ENCODE peak calls at places on chromosomes 6 and 20, in seven cellular contexts. A, D, N, B, Y, T and Z are unnamed samples.

GRCh38 chr6:154638369-154638768 is 94.8 kb upstream of the SCAF8 start:
- DNase-seq in D (no peak), N (no peak), A (no peak), T (peak; percentile 51), Y (no peak), B (peak; percentile 33), Z (peak; percentile 44)

GRCh38 chr6:128492386-128492785 is 28.0 kb downstream of the PTPRK start:
- DNase-seq in Y (no peak), T (peak; percentile 81), D (no peak), N (no peak), B (peak; percentile 90), A (no peak), Z (no peak)

GRCh38 chr6:38354905-38355304 is 284.8 kb downstream of the BTBD9 start:
- DNase-seq in N (no peak), T (no peak), B (no peak), D (no peak), A (peak; percentile 2), Y (no peak), Z (no peak)

GRCh38 chr6:112372213-112372806 is 25.2 kb downstream of the RFPL4B start:
- DNase-seq in A (peak; percentile 49), Y (peak; percentile 53), D (peak; percentile 1), N (no peak), T (peak; percentile 47), B (peak; percentile 46), Z (peak; percentile 62)

GRCh38 chr6:75436869-75437268 is 56.7 kb downstream of the FILIP1 start:
- DNase-seq in A (peak; percentile 43), B (no peak), D (no peak), T (no peak), N (no peak), Y (peak; percentile 35), Z (peak; percentile 53)

GRCh38 chr20:47349365-47350180 is 6.9 kb downstream of the ZMYND8 start:
- DNase-seq in T (peak; percentile 65), B (peak; percentile 51), D (no peak), Y (no peak), A (no peak), N (no peak), Z (peak; percentile 79)

GRCh38 chr6:50822078-50822476 is 3.4 kb downstream of the TFAP2B start:
- DNase-seq in A (no peak), N (no peak), T (no peak), Y (no peak), B (no peak), D (no peak), Z (no peak)

GRCh38 chr20:43404880-43405279 is 52.8 kb upstream of the SRSF6 start:
- DNase-seq in B (no peak), N (no peak), A (peak; percentile 27), Y (no peak), D (peak; percentile 2), T (no peak), Z (peak; percentile 21)

GRCh38 chr6:95280690-95281273 is 296.6 kb upstream of the MANEA start:
- DNase-seq in A (peak; percentile 62), Y (peak; percentile 15), B (peak; percentile 36), T (peak; percentile 4), N (no peak), D (peak; percentile 10), Z (peak; percentile 2)

GRCh38 chr20:50436696-50437095 is 73.5 kb upstream of the PTPN1 start:
- DNase-seq in B (no peak), D (no peak), T (no peak), Y (no peak), N (no peak), A (no peak), Z (no peak)

GRCh38 chr6:36771145-36771544 is 68.1 kb downstream of the CPNE5 start:
- DNase-seq in A (no peak), Y (no peak), B (no peak), N (no peak), T (no peak), D (no peak), Z (no peak)

GRCh38 chr20:2006452-2007381 is 12.9 kb upstream of the PDYN start:
- DNase-seq in N (no peak), A (peak; percentile 79), B (peak; percentile 30), T (peak; percentile 23), Y (peak; percentile 56), D (peak; percentile 52), Z (peak; percentile 75)

GRCh38 chr20:59165794-59166709 is 2.4 kb downstream of the ZNF831 start:
- DNase-seq in N (no peak), B (no peak), Y (no peak), D (peak; percentile 38), T (no peak), A (no peak), Z (no peak)

GRCh38 chr20:46539113-46539512 is 11.3 kb downstream of the OCSTAMP start:
- DNase-seq in B (no peak), D (no peak), T (no peak), N (no peak), Y (no peak), A (no peak), Z (no peak)

GRCh38 chr6:45689926-45690615 is 312.3 kb upstream of the SUPT3H start:
- DNase-seq in Y (no peak), N (no peak), B (no peak), D (no peak), T (no peak), A (peak; percentile 31), Z (no peak)

GRCh38 chr6:168377481-168377850 is 57.9 kb upstream of the DACT2 start:
- DNase-seq in D (no peak), A (peak; percentile 66), T (no peak), B (no peak), N (no peak), Y (peak; percentile 51), Z (peak; percentile 13)

GRCh38 chr6:29746050-29746449 is 22.8 kb downstream of the HLA-F start:
- DNase-seq in B (no peak), Y (no peak), D (no peak), T (no peak), N (no peak), A (no peak), Z (no peak)

GRCh38 chr6:29747688-29748250 is 24.5 kb downstream of the HLA-F start:
- DNase-seq in T (no peak), A (no peak), D (no peak), B (no peak), N (no peak), Y (no peak), Z (no peak)

GRCh38 chr6:29745386-29745785 is 22.2 kb downstream of the HLA-F start:
- DNase-seq in A (no peak), D (no peak), T (no peak), Y (no peak), N (no peak), B (no peak), Z (no peak)

GRCh38 chr6:29748391-29749352 is 25.4 kb downstream of the HLA-F start:
- DNase-seq in B (peak; percentile 59), Y (peak; percentile 84), N (peak; percentile 96), A (peak; percentile 86), T (peak; percentile 60), D (peak; percentile 88), Z (peak; percentile 83)

GRCh38 chr6:29746846-29747687 is 23.8 kb downstream of the HLA-F start:
- DNase-seq in B (no peak), A (no peak), T (no peak), Y (no peak), D (no peak), N (no peak), Z (no peak)
- H3K4me3 ChIP-seq in B (no peak overlapping the region), A (no peak overlapping the region), T (no peak overlapping the region), Y (no peak overlapping the region), D (no peak overlapping the region), N (no peak overlapping the region), Z (no peak overlapping the region)

GRCh38 chr20:6162239-6162638 is 39.4 kb upstream of the FERMT1 start:
- DNase-seq in T (peak; percentile 43), B (no peak), Y (peak; percentile 74), D (no peak), A (peak; percentile 86), N (peak; percentile 34), Z (peak; percentile 77)

GRCh38 chr20:6160736-6161135 is 37.9 kb upstream of the FERMT1 start:
- DNase-seq in B (no peak), Y (no peak), N (no peak), A (no peak), D (no peak), T (no peak), Z (no peak)

GRCh38 chr20:6152777-6153176 is 29.9 kb upstream of the FERMT1 start:
- DNase-seq in T (no peak), N (no peak), Y (no peak), B (no peak), D (no peak), A (no peak), Z (no peak)

DNA sequence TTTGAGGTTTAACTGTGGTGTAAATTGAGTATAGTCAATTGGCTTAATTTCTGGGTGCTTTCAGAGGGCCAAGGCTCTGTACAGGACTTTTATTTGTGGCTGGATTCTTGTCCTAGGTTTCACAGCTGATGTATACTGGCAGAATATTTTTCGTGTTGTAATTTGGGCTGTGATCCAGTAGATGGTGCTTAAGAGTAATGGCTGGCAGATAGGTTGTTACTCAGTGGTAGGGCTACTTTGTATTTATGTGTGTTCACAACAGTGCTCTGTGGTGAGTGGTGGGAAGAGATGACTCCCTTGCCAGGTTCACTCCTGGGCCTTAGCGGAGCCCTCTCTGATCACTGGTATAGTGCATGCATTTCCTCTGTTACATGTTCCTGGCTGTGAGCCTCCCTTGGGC is 34.5 kb upstream of the FERMT1 start:
- DNase-seq in B (peak; percentile 3), N (no peak), T (no peak), D (peak; percentile 11), A (no peak), Y (no peak), Z (no peak)
- TF ChIP-seq CTCF in B (peak; percentile 11), N (no peak), T (no peak), D (peak; percentile 77), A (peak; percentile 4), Y (peak; percentile 26), Z (no peak)

GRCh38 chr6:113858605-113859348 is 1.6 kb downstream of the MARCKS start:
- DNase-seq in A (peak; percentile 96), D (peak; percentile 75), Y (peak; percentile 95), N (peak; percentile 89), B (peak; percentile 87), T (peak; percentile 90), Z (peak; percentile 93)

GRCh38 chr6:113860165-113860955 is 3.2 kb downstream of the MARCKS start:
- DNase-seq in Y (peak; percentile 53), A (peak; percentile 66), N (peak; percentile 38), D (no peak), B (peak; percentile 45), T (no peak), Z (peak; percentile 70)

GRCh38 chr6:113858067-113858604 is 991 bp downstream of the MARCKS start:
- DNase-seq in B (peak; percentile 29), A (peak; percentile 54), Y (peak; percentile 52), T (peak; percentile 65), D (no peak), N (peak; percentile 44), Z (peak; percentile 53)

GRCh38 chr6:113859349-113860164 is 2.4 kb downstream of the MARCKS start:
- DNase-seq in Y (peak; percentile 65), T (peak; percentile 55), N (peak; percentile 44), A (peak; percentile 67), D (no peak), B (peak; percentile 26), Z (peak; percentile 63)

GRCh38 chr6:113862112-113862511 is 5.0 kb downstream of the MARCKS start:
- DNase-seq in A (no peak), T (no peak), N (no peak), Y (no peak), D (no peak), B (no peak), Z (peak; percentile 33)
- H3K4me3 ChIP-seq in A (peak overlapping the region; percentile 14), T (no peak overlapping the region), N (peak overlapping the region; percentile 82), Y (no peak overlapping the region), D (no peak overlapping the region), B (no peak overlapping the region), Z (no peak overlapping the region)

DNA sequence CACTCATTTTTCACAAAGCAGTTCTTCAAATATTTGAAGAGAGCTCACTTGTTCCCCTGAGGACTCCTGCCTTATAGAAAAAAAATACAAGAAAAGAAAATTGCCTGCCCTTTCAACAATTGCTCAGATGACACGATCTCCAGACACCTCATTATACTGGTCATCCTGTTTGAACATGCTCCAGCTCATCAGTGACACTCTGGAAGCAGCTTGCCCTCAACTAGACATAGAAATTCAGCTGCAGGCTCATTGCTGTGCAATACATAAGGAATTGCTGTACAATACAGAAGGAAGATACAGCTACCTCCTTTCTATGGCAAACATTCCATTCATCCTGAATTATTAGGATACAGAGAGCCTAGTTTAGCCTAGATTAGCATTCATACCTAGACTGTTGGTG is 73.2 kb downstream of the OPN5 start:
- DNase-seq in A (no peak), Y (no peak), B (no peak), T (no peak), N (no peak), D (no peak), Z (no peak)
- TF ChIP-seq CTCF in A (no peak), Y (no peak), B (no peak), T (no peak), N (no peak), D (no peak), Z (no peak)